ENCODE peak calls at places on chromosomes 4 and X, in four cellular contexts. K is cardiac fibroblast; V is GOT3; N is CD8-positive, alpha-beta T cell. T is an unnamed sample.

GRCh38 chr4:86630629-86631028 is 36.5 kb downstream of the PTPN13 start:
- DNase-seq in K (no peak), V (no peak), N (no peak), T (no peak)

GRCh38 chrX:39767446-39767845 is 330.3 kb downstream of the BCOR start:
- DNase-seq in K (no peak), V (no peak), N (no peak), T (no peak)

GRCh38 chr4:174283507-174284180 is at the start of the genes CEP44 and FBXO8:
- DNase-seq in K (peak; percentile 83), V (no peak), N (peak; percentile 68), T (peak; percentile 61)

GRCh38 chr4:174377613-174378012 is 93.9 kb downstream of the CEP44 start:
- DNase-seq in K (peak; percentile 13), V (no peak), N (no peak), T (no peak)

GRCh38 chr4:185235480-185236154 is 26.2 kb downstream of the SNX25 start:
- DNase-seq in K (peak; percentile 51), V (no peak), N (no peak), T (no peak)

GRCh38 chr4:140857111-140857510 is 100.9 kb upstream of the TBC1D9 start:
- DNase-seq in K (no peak), V (no peak), N (no peak), T (no peak)

GRCh38 chrX:153440556-153441135 is 5.2 kb downstream of the TREX2 start:
- DNase-seq in K (no peak), V (no peak), N (no peak), T (no peak)

GRCh38 chrX:112642349-112642748 is 37.4 kb downstream of the LHFPL1 start:
- DNase-seq in K (peak; percentile 54), V (no peak), N (peak; percentile 10), T (no peak)

GRCh38 chrX:19563746-19564145 is 48.4 kb upstream of the MAP3K15 start:
- DNase-seq in K (no peak), V (no peak), N (no peak), T (no peak)

GRCh38 chrX:117910216-117910615 is 206.4 kb downstream of the KLHL13 start:
- DNase-seq in K (no peak), V (no peak), N (no peak), T (no peak)

GRCh38 chrX:133090410-133090809 is 6.5 kb downstream of the USP26 start:
- DNase-seq in K (no peak), V (no peak), N (no peak), T (no peak)

GRCh38 chrX:130055899-130056298 is 54.4 kb downstream of the ELF4 start:
- DNase-seq in K (no peak), V (no peak), N (no peak), T (no peak)

GRCh38 chr4:23819041-23819511 is 70.8 kb downstream of the PPARGC1A start:
- DNase-seq in K (peak; percentile 54), V (no peak), N (no peak), T (no peak)

GRCh38 chr4:90825849-90826248 is 698.7 kb downstream of the CCSER1 start:
- DNase-seq in K (no peak), V (no peak), N (no peak), T (no peak)

GRCh38 chr4:110394871-110395270 is 81.1 kb upstream of the ENPEP start:
- DNase-seq in K (no peak), V (no peak), N (no peak), T (no peak)

GRCh38 chr4:7201351-7202305 is 9.3 kb downstream of the SORCS2 start:
- DNase-seq in K (no peak), V (no peak), N (no peak), T (no peak)

GRCh38 chrX:20454117-20454516 is 187.4 kb upstream of the RPS6KA3 start:
- DNase-seq in K (no peak), V (no peak), N (no peak), T (no peak)

GRCh38 chr4:132827522-132827921 is 321.6 kb upstream of the PCDH10 start:
- DNase-seq in K (no peak), V (no peak), N (no peak), T (no peak)

GRCh38 chr4:101284546-101284945 is 62.8 kb downstream of the PPP3CA start:
- DNase-seq in K (peak; percentile 72), V (no peak), N (no peak), T (no peak)

GRCh38 chr4:6241062-6241845 is 28.4 kb upstream of the WFS1 start:
- DNase-seq in K (no peak), V (no peak), N (no peak), T (no peak)

GRCh38 chr4:169612869-169613859 is 781 bp upstream of the NEK1 start:
- DNase-seq in K (peak; percentile 82), V (peak; percentile 13), N (peak; percentile 77), T (peak; percentile 60)

GRCh38 chr4:138509346-138509745 is 267.2 kb upstream of the SLC7A11 start:
- DNase-seq in K (no peak), V (no peak), N (no peak), T (no peak)